ENCODE peak calls at places on chromosomes 7 and 10, in six cellular contexts. T is pancreas, I is PC-9, O is fibroblast of lung, W is GM13977, J is IMR-90. N is an unnamed sample.
A peak's percentile ranks its signal among the peaks of the same experiment; 100 is the strongest.

GRCh38 chr7:94003446-94004023 is 620 bp downstream of the BET1 start:
- DNase-seq in T (no peak), I (peak; percentile 36), O (no peak), W (peak; percentile 25), J (peak; percentile 22), N (peak; percentile 13)

GRCh38 chr10:61164458-61165160 is 220.6 kb upstream of the RHOBTB1 start:
- DNase-seq in T (peak; percentile 50), I (no peak), O (no peak), W (no peak), J (no peak), N (no peak)

GRCh38 chr10:63588436-63589180 is 67.4 kb downstream of the REEP3 start:
- DNase-seq in T (no peak), I (peak; percentile 57), O (peak; percentile 27), W (no peak), J (peak; percentile 39), N (no peak)

GRCh38 chr7:151177310-151177709 is 9.7 kb downstream of the ASB10 start:
- DNase-seq in T (no peak), I (no peak), O (no peak), W (no peak), J (no peak), N (no peak)

GRCh38 chr10:62050941-62051433 is 149.5 kb downstream of the ARID5B start:
- DNase-seq in T (no peak), I (peak; percentile 83), O (peak; percentile 93), W (peak; percentile 32), J (peak; percentile 96), N (peak; percentile 47)

GRCh38 chr10:123359539-123359938 is 205.3 kb downstream of the BUB3 start:
- DNase-seq in T (no peak), I (no peak), O (no peak), W (peak; percentile 26), J (no peak), N (peak; percentile 38)

GRCh38 chr10:77580500-77580899 is 57.1 kb downstream of the KCNMA1 start:
- DNase-seq in T (no peak), I (no peak), O (no peak), W (no peak), J (no peak), N (no peak)

GRCh38 chr10:42475168-42476098 is 162.9 kb downstream of the ZNF33B start:
- DNase-seq in T (no peak), I (no peak), O (peak; percentile 70), W (no peak), J (peak; percentile 16), N (no peak)

GRCh38 chr10:18238875-18239485 is 98.8 kb downstream of the CACNB2 start:
- DNase-seq in T (no peak), I (no peak), O (peak; percentile 80), W (peak; percentile 48), J (peak; percentile 70), N (peak; percentile 34)

GRCh38 chr7:17854297-17855047 is 85.8 kb downstream of the SNX13 start:
- DNase-seq in T (no peak), I (no peak), O (no peak), W (no peak), J (no peak), N (no peak)

GRCh38 chr10:62374862-62375710 is 917 bp downstream of the ZNF365 start:
- DNase-seq in T (no peak), I (peak; percentile 69), O (no peak), W (peak; percentile 24), J (peak; percentile 30), N (no peak)

GRCh38 chr7:82172017-82172416 is 271.6 kb downstream of the CACNA2D1 start:
- DNase-seq in T (no peak), I (no peak), O (peak; percentile 25), W (no peak), J (no peak), N (no peak)

GRCh38 chr7:85287126-85287825 is 100.4 kb upstream of the SEMA3D start:
- DNase-seq in T (no peak), I (no peak), O (peak; percentile 7), W (no peak), J (peak; percentile 56), N (no peak)

GRCh38 chr7:52735656-52736055 is 299.8 kb upstream of the POM121L12 start:
- DNase-seq in T (no peak), I (no peak), O (no peak), W (no peak), J (no peak), N (no peak)

GRCh38 chr7:158314394-158314793 is 273.2 kb downstream of the PTPRN2 start:
- DNase-seq in T (no peak), I (no peak), O (no peak), W (no peak), J (no peak), N (no peak)

GRCh38 chr7:3979956-3980643 is 679.0 kb downstream of the SDK1 start:
- DNase-seq in T (no peak), I (no peak), O (no peak), W (no peak), J (no peak), N (no peak)

GRCh38 chr7:137895301-137896201 is 48.8 kb upstream of the DGKI start:
- DNase-seq in T (no peak), I (no peak), O (no peak), W (peak; percentile 56), J (no peak), N (peak; percentile 51)

GRCh38 chr7:123594813-123595241 is 6.8 kb upstream of the ASB15 start:
- DNase-seq in T (no peak), I (no peak), O (no peak), W (no peak), J (no peak), N (no peak)

GRCh38 chr7:155836216-155837125 is 24.2 kb upstream of the SHH start:
- DNase-seq in T (no peak), I (no peak), O (no peak), W (no peak), J (no peak), N (no peak)

GRCh38 chr10:70931168-70931805 is 42.9 kb upstream of the PCBD1 start:
- DNase-seq in T (no peak), I (peak; percentile 73), O (no peak), W (no peak), J (peak; percentile 37), N (no peak)
- TF ChIP-seq CTCF in T (no peak), I (no peak), O (no peak), W (no peak), J (no peak), N (no peak)

GRCh38 chr7:45117582-45117981 is 6.1 kb upstream of the TBRG4 start:
- DNase-seq in T (no peak), I (no peak), O (no peak), W (no peak), J (no peak), N (no peak)

GRCh38 chr7:45111298-45112223 is at the start of gene TBRG4:
- DNase-seq in T (peak; percentile 93), I (peak; percentile 92), O (peak; percentile 92), W (peak; percentile 94), J (peak; percentile 91), N (peak; percentile 95)

GRCh38 chr7:45108863-45109262 is 2.6 kb downstream of the TBRG4 start:
- DNase-seq in T (no peak), I (no peak), O (no peak), W (no peak), J (no peak), N (no peak)

GRCh38 chr7:45116048-45116447 is 4.6 kb upstream of the TBRG4 start:
- DNase-seq in T (no peak), I (no peak), O (no peak), W (no peak), J (no peak), N (no peak)

GRCh38 chr7:45112648-45113047 is 1.2 kb upstream of the TBRG4 start:
- DNase-seq in T (no peak), I (no peak), O (peak; percentile 50), W (no peak), J (peak; percentile 42), N (no peak)
- TF ChIP-seq CTCF in T (no peak), I (no peak), O (no peak), W (no peak), J (no peak), N (no peak)

DNA sequence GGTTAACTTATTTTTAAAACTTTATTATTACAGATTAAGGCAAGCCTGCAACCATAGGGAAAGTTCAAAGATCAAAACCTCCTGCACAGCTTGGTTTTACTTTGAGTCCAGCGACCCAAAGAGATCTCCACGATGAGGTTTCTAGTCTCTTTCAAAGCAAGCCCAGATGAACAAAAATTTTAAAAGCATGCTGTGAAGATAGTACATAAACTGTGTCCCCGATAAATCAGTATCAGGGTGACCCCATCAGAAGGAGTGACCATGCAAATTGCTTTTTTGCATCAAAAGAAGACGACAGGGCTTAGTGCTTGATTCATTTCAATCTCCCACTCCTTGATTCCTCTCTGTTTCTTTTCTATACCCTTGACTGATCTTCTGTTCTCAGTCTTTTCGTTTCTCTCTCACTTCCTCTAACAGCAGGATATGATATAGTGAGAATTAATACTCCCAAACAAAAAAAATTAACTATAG is 16.0 kb upstream of the DNTT start:
- DNase-seq in T (no peak), I (no peak), O (no peak), W (peak; percentile 55), J (no peak), N (peak; percentile 65)
- TF ChIP-seq CTCF in T (no peak), I (no peak), O (no peak), W (no peak), J (no peak), N (no peak)

DNA sequence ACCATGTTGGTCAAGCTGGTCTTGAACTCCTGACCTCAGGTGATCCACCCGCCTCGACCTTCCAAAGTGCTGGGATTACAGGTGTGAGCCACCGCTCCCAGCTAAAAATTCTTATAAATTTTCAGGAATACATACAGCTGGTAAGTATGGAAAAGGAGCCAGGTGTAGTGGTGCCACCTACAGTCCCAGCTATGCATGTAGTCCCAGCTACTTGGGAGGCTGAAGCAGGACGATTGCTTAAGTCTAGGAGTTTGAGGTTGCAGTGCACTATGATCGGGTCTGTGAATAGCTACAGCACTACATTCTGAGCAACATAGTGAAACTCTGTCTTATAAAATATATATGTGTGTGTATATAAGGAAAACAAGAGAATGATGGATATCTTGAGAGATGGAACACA is 19.0 kb downstream of the LDB1 start:
- DNase-seq in T (no peak), I (no peak), O (no peak), W (no peak), J (no peak), N (no peak)
- TF ChIP-seq CTCF in T (no peak), I (peak; percentile 43), O (no peak), W (no peak), J (no peak), N (no peak)

DNA sequence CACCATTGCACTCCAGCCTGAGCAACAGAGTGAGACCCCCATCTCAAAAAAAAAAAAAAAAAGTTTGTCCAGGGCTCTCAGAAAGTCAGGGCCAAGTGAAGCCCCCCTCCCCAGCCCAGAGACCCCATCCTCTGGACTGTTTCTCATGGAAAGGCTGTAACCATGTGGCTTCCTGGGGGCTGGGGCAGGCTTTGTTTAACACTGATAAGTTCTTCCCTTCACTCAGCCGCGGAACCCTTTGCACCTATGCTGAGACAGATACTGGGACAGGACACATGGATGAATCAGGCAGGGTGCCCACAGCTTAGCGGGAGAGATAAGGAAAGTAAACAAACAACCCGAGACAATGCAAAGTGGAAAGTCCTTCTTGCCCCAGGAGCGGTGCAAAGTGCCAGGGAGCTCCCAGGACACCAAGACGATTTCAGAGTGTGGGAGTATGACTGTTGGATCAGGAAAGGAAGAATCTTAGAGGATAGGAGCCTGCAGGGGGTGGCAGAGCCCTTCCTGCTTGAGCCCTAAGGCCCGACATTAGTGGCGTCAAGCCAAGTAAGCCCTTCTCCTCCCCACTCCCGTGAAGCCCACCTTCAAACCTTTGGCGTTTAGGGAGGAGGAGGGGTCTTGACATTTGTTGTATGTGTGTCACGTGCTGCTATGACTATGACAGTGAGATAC is 11.6 kb downstream of the MLXIPL start:
- DNase-seq in T (peak; percentile 57), I (peak; percentile 80), O (peak; percentile 29), W (no peak), J (peak; percentile 29), N (no peak)
- TF ChIP-seq CTCF in T (no peak), I (peak; percentile 40), O (no peak), W (peak; percentile 10), J (peak; percentile 44), N (no peak)

GRCh38 chr10:93060887-93061593 is 442 bp downstream of the CYP26C1 start:
- DNase-seq in T (no peak), I (no peak), O (no peak), W (peak; percentile 32), J (no peak), N (peak; percentile 18)
- TF ChIP-seq CTCF in T (no peak), I (no peak), O (no peak), W (no peak), J (no peak), N (no peak)